ENCODE peak calls at places on chromosome 9, in eight cellular contexts. One of them, this sample, is unnamed.

GRCh38 chr9:90333226-90333625 is 309.4 kb downstream of the DIRAS2 start:
- DNase-seq in adrenal gland: no peak
- DNase-seq in uterus: no peak
- DNase-seq in stomach: no peak
- DNase-seq in esophagus squamous epithelium: no peak
- DNase-seq in transverse colon: no peak
- DNase-seq in A549: no peak
- DNase-seq in tibial nerve: no peak
- DNase-seq in this sample: no peak

GRCh38 chr9:2622361-2623045 is 916 bp downstream of the VLDLR start:
- DNase-seq in adrenal gland: no peak
- DNase-seq in uterus: peak
- DNase-seq in stomach: peak
- DNase-seq in esophagus squamous epithelium: no peak
- DNase-seq in transverse colon: peak
- DNase-seq in A549: peak
- DNase-seq in tibial nerve: no peak
- DNase-seq in this sample: peak

GRCh38 chr9:98887918-98888510 is 55.7 kb upstream of the COL15A1 start:
- DNase-seq in adrenal gland: peak
- DNase-seq in uterus: no peak
- DNase-seq in stomach: no peak
- DNase-seq in esophagus squamous epithelium: no peak
- DNase-seq in transverse colon: no peak
- DNase-seq in A549: no peak
- DNase-seq in tibial nerve: no peak
- DNase-seq in this sample: no peak

GRCh38 chr9:123861086-123861707 is 68.7 kb downstream of the DENND1A start:
- DNase-seq in adrenal gland: no peak
- DNase-seq in uterus: no peak
- DNase-seq in stomach: no peak
- DNase-seq in esophagus squamous epithelium: no peak
- DNase-seq in transverse colon: no peak
- DNase-seq in A549: no peak
- DNase-seq in tibial nerve: no peak
- DNase-seq in this sample: no peak

GRCh38 chr9:117546894-117547293 is 132.0 kb upstream of the ASTN2 start:
- DNase-seq in adrenal gland: peak
- DNase-seq in uterus: peak
- DNase-seq in stomach: peak
- DNase-seq in esophagus squamous epithelium: no peak
- DNase-seq in transverse colon: peak
- DNase-seq in A549: no peak
- DNase-seq in tibial nerve: no peak
- DNase-seq in this sample: peak

GRCh38 chr9:124296800-124297552 is 39.2 kb downstream of the NEK6 start:
- DNase-seq in adrenal gland: no peak
- DNase-seq in uterus: no peak
- DNase-seq in stomach: no peak
- DNase-seq in esophagus squamous epithelium: no peak
- DNase-seq in transverse colon: no peak
- DNase-seq in A549: no peak
- DNase-seq in tibial nerve: no peak
- DNase-seq in this sample: no peak

GRCh38 chr9:21770877-21771560 is 31.4 kb upstream of the MTAP start:
- DNase-seq in adrenal gland: no peak
- DNase-seq in uterus: no peak
- DNase-seq in stomach: no peak
- DNase-seq in esophagus squamous epithelium: no peak
- DNase-seq in transverse colon: no peak
- DNase-seq in A549: no peak
- DNase-seq in tibial nerve: no peak
- DNase-seq in this sample: no peak

GRCh38 chr9:116860509-116861120 is 173.5 kb downstream of the TRIM32 start:
- DNase-seq in adrenal gland: peak
- DNase-seq in uterus: peak
- DNase-seq in stomach: peak
- DNase-seq in esophagus squamous epithelium: no peak
- DNase-seq in transverse colon: peak
- DNase-seq in A549: peak
- DNase-seq in tibial nerve: peak
- DNase-seq in this sample: peak

GRCh38 chr9:99400184-99400731 is 178.2 kb downstream of the SEC61B start:
- DNase-seq in adrenal gland: no peak
- DNase-seq in uterus: peak
- DNase-seq in stomach: no peak
- DNase-seq in esophagus squamous epithelium: no peak
- DNase-seq in transverse colon: no peak
- DNase-seq in A549: no peak
- DNase-seq in tibial nerve: no peak
- DNase-seq in this sample: no peak

GRCh38 chr9:135737840-135738521 is 36.0 kb downstream of the KCNT1 start:
- DNase-seq in adrenal gland: no peak
- DNase-seq in uterus: no peak
- DNase-seq in stomach: no peak
- DNase-seq in esophagus squamous epithelium: no peak
- DNase-seq in transverse colon: no peak
- DNase-seq in A549: no peak
- DNase-seq in tibial nerve: no peak
- DNase-seq in this sample: no peak

GRCh38 chr9:112747094-112747493 is 3.5 kb upstream of the SNX30 start:
- DNase-seq in adrenal gland: no peak
- DNase-seq in uterus: no peak
- DNase-seq in stomach: no peak
- DNase-seq in esophagus squamous epithelium: no peak
- DNase-seq in transverse colon: no peak
- DNase-seq in A549: no peak
- DNase-seq in tibial nerve: no peak
- DNase-seq in this sample: no peak

GRCh38 chr9:76486151-76486550 is 27.2 kb downstream of the GCNT1 start:
- DNase-seq in adrenal gland: no peak
- DNase-seq in uterus: no peak
- DNase-seq in stomach: no peak
- DNase-seq in esophagus squamous epithelium: no peak
- DNase-seq in transverse colon: no peak
- DNase-seq in A549: no peak
- DNase-seq in tibial nerve: no peak
- DNase-seq in this sample: no peak

GRCh38 chr9:131234799-131235479 is 41.4 kb downstream of the FAM78A start:
- DNase-seq in adrenal gland: no peak
- DNase-seq in uterus: no peak
- DNase-seq in stomach: no peak
- DNase-seq in esophagus squamous epithelium: no peak
- DNase-seq in transverse colon: no peak
- DNase-seq in A549: no peak
- DNase-seq in tibial nerve: no peak
- DNase-seq in this sample: no peak

GRCh38 chr9:88280816-88281382 is 107.3 kb upstream of the SPIN1 start:
- DNase-seq in adrenal gland: no peak
- DNase-seq in uterus: no peak
- DNase-seq in stomach: no peak
- DNase-seq in esophagus squamous epithelium: no peak
- DNase-seq in transverse colon: no peak
- DNase-seq in A549: no peak
- DNase-seq in tibial nerve: no peak
- DNase-seq in this sample: no peak

GRCh38 chr9:13941686-13942085 is 372.3 kb downstream of the NFIB start:
- DNase-seq in adrenal gland: no peak
- DNase-seq in uterus: no peak
- DNase-seq in stomach: no peak
- DNase-seq in esophagus squamous epithelium: no peak
- DNase-seq in transverse colon: no peak
- DNase-seq in A549: no peak
- DNase-seq in tibial nerve: no peak
- DNase-seq in this sample: no peak

GRCh38 chr9:72979405-72980100 is 26.7 kb upstream of the ALDH1A1 start:
- DNase-seq in adrenal gland: no peak
- DNase-seq in uterus: no peak
- DNase-seq in stomach: no peak
- DNase-seq in esophagus squamous epithelium: no peak
- DNase-seq in transverse colon: no peak
- DNase-seq in A549: no peak
- DNase-seq in tibial nerve: no peak
- DNase-seq in this sample: no peak

GRCh38 chr9:71853084-71853483 is 57.9 kb downstream of the ABHD17B start:
- DNase-seq in adrenal gland: no peak
- DNase-seq in uterus: no peak
- DNase-seq in stomach: no peak
- DNase-seq in esophagus squamous epithelium: no peak
- DNase-seq in transverse colon: no peak
- DNase-seq in A549: no peak
- DNase-seq in tibial nerve: no peak
- DNase-seq in this sample: no peak

GRCh38 chr9:1024112-1024511 is 26.0 kb upstream of the DMRT2 start:
- DNase-seq in adrenal gland: no peak
- DNase-seq in uterus: no peak
- DNase-seq in stomach: no peak
- DNase-seq in esophagus squamous epithelium: no peak
- DNase-seq in transverse colon: no peak
- DNase-seq in A549: no peak
- DNase-seq in tibial nerve: no peak
- DNase-seq in this sample: no peak

GRCh38 chr9:107005201-107005600 is 142.2 kb downstream of the ZNF462 start:
- DNase-seq in adrenal gland: no peak
- DNase-seq in uterus: no peak
- DNase-seq in stomach: no peak
- DNase-seq in esophagus squamous epithelium: no peak
- DNase-seq in transverse colon: no peak
- DNase-seq in A549: no peak
- DNase-seq in tibial nerve: no peak
- DNase-seq in this sample: no peak

DNA sequence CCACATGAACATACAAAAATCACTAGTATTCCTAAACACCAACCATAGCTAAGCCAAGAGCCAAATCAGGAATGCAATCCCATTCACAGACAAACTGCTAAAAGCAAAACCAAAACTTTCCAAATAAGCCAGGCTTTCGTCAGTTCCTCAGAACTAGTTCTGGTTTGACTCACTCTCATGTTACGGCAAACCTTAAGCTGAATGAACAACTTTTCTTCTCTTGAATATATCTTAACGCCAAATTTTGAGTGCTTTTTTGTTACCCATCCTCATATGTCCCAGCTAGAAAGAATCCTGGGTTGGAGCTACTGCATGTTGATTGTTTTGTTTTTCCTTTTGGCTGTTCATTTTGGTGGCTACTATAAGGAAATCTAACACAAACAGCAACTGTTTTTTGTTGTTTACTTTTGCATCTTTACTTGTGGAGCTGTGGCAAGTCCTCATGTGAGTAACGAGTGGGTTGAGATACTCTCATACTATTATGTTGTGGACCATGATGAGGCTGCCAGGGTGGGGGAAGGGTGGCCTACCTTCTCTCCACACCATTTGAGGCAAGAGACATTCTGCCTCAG is at the start of gene PDCD1LG2:
- DNase-seq in adrenal gland: no peak
- DNase-seq in uterus: no peak
- DNase-seq in stomach: no peak
- DNase-seq in esophagus squamous epithelium: no peak
- DNase-seq in transverse colon: no peak
- DNase-seq in A549: no peak
- DNase-seq in tibial nerve: no peak
- DNase-seq in this sample: no peak
- TF ChIP-seq POLR2A in adrenal gland: no peak
- TF ChIP-seq POLR2A in uterus: no peak
- TF ChIP-seq POLR2A in stomach: no peak
- TF ChIP-seq POLR2A in esophagus squamous epithelium: no peak
- TF ChIP-seq POLR2A in transverse colon: no peak
- TF ChIP-seq POLR2A in A549: no peak
- TF ChIP-seq POLR2A in tibial nerve: no peak
- TF ChIP-seq POLR2A in this sample: no peak

GRCh38 chr9:110220809-110221208 is 12.8 kb upstream of the C9orf152 start:
- DNase-seq in adrenal gland: no peak
- DNase-seq in uterus: no peak
- DNase-seq in stomach: no peak
- DNase-seq in esophagus squamous epithelium: no peak
- DNase-seq in transverse colon: no peak
- DNase-seq in A549: no peak
- DNase-seq in tibial nerve: no peak
- DNase-seq in this sample: no peak
- TF ChIP-seq POLR2A in adrenal gland: no peak
- TF ChIP-seq POLR2A in uterus: no peak
- TF ChIP-seq POLR2A in stomach: no peak
- TF ChIP-seq POLR2A in esophagus squamous epithelium: no peak
- TF ChIP-seq POLR2A in transverse colon: no peak
- TF ChIP-seq POLR2A in A549: no peak
- TF ChIP-seq POLR2A in tibial nerve: no peak
- TF ChIP-seq POLR2A in this sample: no peak

GRCh38 chr9:94286056-94286455 is 27.0 kb downstream of the ZNF169 start:
- DNase-seq in adrenal gland: no peak
- DNase-seq in uterus: no peak
- DNase-seq in stomach: no peak
- DNase-seq in esophagus squamous epithelium: no peak
- DNase-seq in transverse colon: no peak
- DNase-seq in A549: no peak
- DNase-seq in tibial nerve: no peak
- DNase-seq in this sample: no peak
- TF ChIP-seq POLR2A in adrenal gland: no peak
- TF ChIP-seq POLR2A in uterus: no peak
- TF ChIP-seq POLR2A in stomach: no peak
- TF ChIP-seq POLR2A in esophagus squamous epithelium: no peak
- TF ChIP-seq POLR2A in transverse colon: no peak
- TF ChIP-seq POLR2A in A549: no peak
- TF ChIP-seq POLR2A in tibial nerve: no peak
- TF ChIP-seq POLR2A in this sample: no peak

GRCh38 chr9:114316605-114317230 is 6.2 kb upstream of the ORM1 start:
- DNase-seq in adrenal gland: peak
- DNase-seq in uterus: peak
- DNase-seq in stomach: peak
- DNase-seq in esophagus squamous epithelium: no peak
- DNase-seq in transverse colon: no peak
- DNase-seq in A549: no peak
- DNase-seq in tibial nerve: no peak
- DNase-seq in this sample: no peak

GRCh38 chr9:114319147-114319546 is 3.8 kb upstream of the ORM1 start:
- DNase-seq in adrenal gland: peak
- DNase-seq in uterus: peak
- DNase-seq in stomach: no peak
- DNase-seq in esophagus squamous epithelium: no peak
- DNase-seq in transverse colon: no peak
- DNase-seq in A549: no peak
- DNase-seq in tibial nerve: no peak
- DNase-seq in this sample: no peak

GRCh38 chr9:114315723-114316363 is 7.1 kb upstream of the ORM1 start:
- DNase-seq in adrenal gland: no peak
- DNase-seq in uterus: peak
- DNase-seq in stomach: peak
- DNase-seq in esophagus squamous epithelium: no peak
- DNase-seq in transverse colon: no peak
- DNase-seq in A549: no peak
- DNase-seq in tibial nerve: no peak
- DNase-seq in this sample: no peak

GRCh38 chr9:114318416-114318815 is 4.5 kb upstream of the ORM1 start:
- DNase-seq in adrenal gland: peak
- DNase-seq in uterus: peak
- DNase-seq in stomach: no peak
- DNase-seq in esophagus squamous epithelium: no peak
- DNase-seq in transverse colon: no peak
- DNase-seq in A549: no peak
- DNase-seq in tibial nerve: no peak
- DNase-seq in this sample: no peak

GRCh38 chr9:114317665-114318357 is 5.1 kb upstream of the ORM1 start:
- DNase-seq in adrenal gland: peak
- DNase-seq in uterus: peak
- DNase-seq in stomach: no peak
- DNase-seq in esophagus squamous epithelium: no peak
- DNase-seq in transverse colon: no peak
- DNase-seq in A549: no peak
- DNase-seq in tibial nerve: no peak
- DNase-seq in this sample: no peak
- TF ChIP-seq POLR2A in adrenal gland: no peak
- TF ChIP-seq POLR2A in uterus: no peak
- TF ChIP-seq POLR2A in stomach: no peak
- TF ChIP-seq POLR2A in esophagus squamous epithelium: no peak
- TF ChIP-seq POLR2A in transverse colon: no peak
- TF ChIP-seq POLR2A in A549: no peak
- TF ChIP-seq POLR2A in tibial nerve: no peak
- TF ChIP-seq POLR2A in this sample: no peak